ENCODE peak calls at places on chromosome 15, in six cellular contexts. M is transverse colon, L is adrenal gland, E is Caco-2, T is PC-3, G is psoas muscle. C is an unnamed sample. For H3K27me3 and H3K4me1, the result is how much of the 10 kb centered on the place peaks cover.

GRCh38 chr15:52257734-52258062 is 37.9 kb downstream of the MYO5C start:
- DNase-seq in G (no peak), T (no peak), E (no peak), L (no peak), M (no peak), C (no peak)

GRCh38 chr15:85026304-85027032 is 44.8 kb downstream of the PDE8A start:
- DNase-seq in G (no peak), T (no peak), M (no peak), L (peak), E (no peak), C (no peak)

GRCh38 chr15:66897381-66897780 is 168.0 kb upstream of the SMAD3 start:
- DNase-seq in E (no peak), T (no peak), L (peak), G (no peak), M (no peak), C (no peak)

GRCh38 chr15:66840615-66841014 is 138.6 kb downstream of the SMAD6 start:
- DNase-seq in T (no peak), G (no peak), L (no peak), E (no peak), M (no peak), C (no peak)

GRCh38 chr15:64699767-64700388 is 75.5 kb downstream of the RBPMS2 start:
- DNase-seq in G (peak), E (peak), L (no peak), T (no peak), M (no peak), C (no peak)

GRCh38 chr15:58407366-58407765 is 24.4 kb upstream of the LIPC start:
- DNase-seq in L (no peak), M (no peak), G (no peak), E (no peak), T (no peak), C (no peak)

GRCh38 chr15:61880079-61880478 is 180.2 kb downstream of the VPS13C start:
- DNase-seq in M (no peak), E (no peak), G (no peak), T (no peak), L (no peak), C (no peak)

GRCh38 chr15:48016865-48017264 is 103.9 kb upstream of the SLC24A5 start:
- DNase-seq in E (no peak), L (no peak), M (no peak), G (no peak), T (no peak), C (no peak)

GRCh38 chr15:87537295-87537694 is 719.2 kb downstream of the NTRK3 start:
- DNase-seq in G (no peak), M (no peak), E (no peak), T (no peak), L (no peak), C (no peak)

GRCh38 chr15:51917493-51917892 is 54.1 kb downstream of the LEO1 start:
- DNase-seq in E (peak), L (no peak), M (no peak), G (no peak), T (peak), C (no peak)

GRCh38 chr15:33068531-33068990 is 126.0 kb downstream of the FMN1 start:
- DNase-seq in G (peak), M (peak), T (peak), E (no peak), L (no peak), C (no peak)

GRCh38 chr15:23457890-23458289 is 10.8 kb upstream of the GOLGA6L2 start:
- DNase-seq in G (no peak), T (no peak), E (no peak), M (no peak), L (no peak), C (no peak)

GRCh38 chr15:100438570-100438969 is 90.2 kb downstream of the CERS3 start:
- DNase-seq in L (peak), G (peak), T (peak), E (no peak), M (peak), C (no peak)

GRCh38 chr15:99974246-99974645 is 241.0 kb upstream of the LYSMD4 start:
- DNase-seq in M (no peak), L (no peak), T (no peak), E (no peak), G (no peak), C (no peak)

GRCh38 chr15:29613951-29614382 is 208.3 kb downstream of the TJP1 start:
- DNase-seq in E (peak), M (no peak), T (peak), G (no peak), L (no peak), C (no peak)

GRCh38 chr15:63556736-63557135 is 40.5 kb upstream of the FBXL22 start:
- DNase-seq in T (no peak), L (no peak), M (no peak), E (no peak), G (no peak), C (no peak)

GRCh38 chr15:48325400-48325799 is 5.8 kb upstream of the DUT start:
- DNase-seq in M (no peak), T (no peak), L (no peak), G (no peak), E (no peak), C (no peak)

GRCh38 chr15:35727627-35728026 is 181.7 kb upstream of the DPH6 start:
- DNase-seq in M (no peak), G (no peak), T (no peak), E (no peak), L (no peak), C (no peak)

GRCh38 chr15:63043391-63044076 is 987 bp downstream of the TPM1 start:
- DNase-seq in T (no peak), L (no peak), E (no peak), M (no peak), G (peak), C (no peak)

GRCh38 chr15:89363770-89364169 is 29.1 kb upstream of the POLG start:
- DNase-seq in M (no peak), G (no peak), L (no peak), T (no peak), E (no peak), C (no peak)
- H3K27me3 ChIP-seq in M (half or more), G (under half), L (half or more), T (under half), E (under half), C (half or more)

GRCh38 chr15:89090791-89091666 is 2.8 kb downstream of the ABHD2 start:
- DNase-seq in G (peak), M (peak), E (no peak), L (peak), T (peak), C (no peak)

GRCh38 chr15:89089316-89090230 is 1.3 kb downstream of the ABHD2 start:
- DNase-seq in E (no peak), G (no peak), T (no peak), L (no peak), M (no peak), C (no peak)

GRCh38 chr15:89093509-89093908 is 5.3 kb downstream of the ABHD2 start:
- DNase-seq in L (no peak), E (no peak), M (no peak), T (no peak), G (no peak), C (no peak)

GRCh38 chr15:89088605-89089315 is 504 bp downstream of the ABHD2 start:
- DNase-seq in T (no peak), E (no peak), L (peak), M (peak), G (peak), C (no peak)

GRCh38 chr15:89091667-89092220 is 3.5 kb downstream of the ABHD2 start:
- DNase-seq in M (no peak), G (no peak), T (no peak), E (no peak), L (no peak), C (no peak)
- H3K4me3 ChIP-seq in M (no peak), G (peak), T (peak), E (no peak), L (no peak), C (peak)

DNA sequence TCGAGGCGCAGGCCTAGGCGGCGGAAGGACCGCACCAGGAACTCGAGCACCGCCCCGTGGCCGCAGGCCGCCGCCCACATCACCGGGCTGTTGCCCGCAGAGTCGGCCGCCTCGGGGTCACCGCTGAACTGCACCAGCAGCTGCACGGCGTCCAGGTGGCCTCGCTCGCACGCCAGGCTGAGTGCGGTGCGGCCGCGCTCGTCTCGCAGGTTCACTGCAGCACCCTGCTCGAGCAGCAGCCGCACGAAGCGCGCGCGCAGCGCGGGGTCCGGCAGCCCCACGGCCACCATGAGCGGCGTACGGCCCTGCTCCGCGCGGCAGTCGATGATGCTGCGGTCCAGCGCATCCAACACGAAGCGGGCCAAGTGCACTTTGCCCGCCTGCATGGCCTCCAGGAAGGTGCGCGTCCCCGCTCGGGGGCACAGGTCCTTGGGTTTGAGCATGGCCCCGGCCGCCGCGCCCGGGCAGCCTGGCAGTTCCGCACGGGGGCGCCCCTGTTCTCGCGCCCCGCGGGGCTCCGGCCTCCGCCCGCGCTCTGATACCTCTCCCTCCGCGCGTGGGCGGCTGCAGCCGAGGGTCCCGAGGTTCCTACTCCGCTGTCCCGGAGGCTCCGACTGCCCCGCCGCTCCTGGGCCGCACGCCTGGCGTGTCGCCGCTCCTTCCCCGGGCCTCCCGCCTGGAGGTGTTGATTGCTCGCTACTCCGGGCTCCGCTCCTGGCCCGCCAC is 557 bp downstream of the ANKRD63 start:
- DNase-seq in L (no peak), T (peak), M (peak), G (no peak), E (peak), C (peak)
- H3K4me1 ChIP-seq in L (under half), T (under half), M (under half), G (under half), E (under half), C (under half)

GRCh38 chr15:77753939-77754338 is 121.2 kb upstream of the LINGO1 start:
- DNase-seq in G (no peak), E (no peak), T (no peak), L (no peak), M (no peak), C (no peak)
- H3K27me3 ChIP-seq in G (under half), E (under half), T (under half), L (under half), M (under half), C (under half)

DNA sequence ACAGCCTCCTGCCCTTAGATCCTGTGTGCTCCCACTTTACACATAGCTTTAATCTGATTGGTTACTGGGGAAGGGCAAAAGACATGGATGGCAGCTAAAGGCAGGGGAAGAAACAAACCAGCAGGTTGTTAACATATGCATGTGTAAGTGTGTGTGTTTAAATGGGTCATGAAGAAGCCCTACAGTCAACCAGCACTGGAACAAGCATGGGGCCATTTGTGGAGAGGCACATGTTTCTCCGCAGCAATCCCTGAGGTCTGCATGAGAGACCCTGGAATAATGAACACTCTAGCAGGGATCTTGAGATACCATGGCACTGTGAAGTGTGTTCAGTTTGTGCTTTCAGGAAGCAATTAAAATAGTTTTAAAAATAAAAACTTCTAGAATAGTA is 6.0 kb downstream of the KLF13 start:
- DNase-seq in E (no peak), G (no peak), L (no peak), M (no peak), T (no peak), C (no peak)
- H3K4me3 ChIP-seq in E (no peak), G (no peak), L (no peak), M (no peak), T (no peak), C (peak)

GRCh38 chr15:95284487-95284886 is 1046.0 kb upstream of the NR2F2 start:
- DNase-seq in M (no peak), E (no peak), L (no peak), T (no peak), G (no peak), C (no peak)

GRCh38 chr15:95286911-95287769 is 1043.4 kb upstream of the NR2F2 start:
- DNase-seq in L (no peak), G (no peak), E (no peak), T (no peak), M (no peak), C (no peak)

GRCh38 chr15:95286316-95286880 is 1044.1 kb upstream of the NR2F2 start:
- DNase-seq in G (no peak), E (no peak), T (no peak), L (no peak), M (no peak), C (no peak)

GRCh38 chr15:95287774-95288173 is 1042.7 kb upstream of the NR2F2 start:
- DNase-seq in T (no peak), L (no peak), G (no peak), E (no peak), M (peak), C (no peak)

DNA sequence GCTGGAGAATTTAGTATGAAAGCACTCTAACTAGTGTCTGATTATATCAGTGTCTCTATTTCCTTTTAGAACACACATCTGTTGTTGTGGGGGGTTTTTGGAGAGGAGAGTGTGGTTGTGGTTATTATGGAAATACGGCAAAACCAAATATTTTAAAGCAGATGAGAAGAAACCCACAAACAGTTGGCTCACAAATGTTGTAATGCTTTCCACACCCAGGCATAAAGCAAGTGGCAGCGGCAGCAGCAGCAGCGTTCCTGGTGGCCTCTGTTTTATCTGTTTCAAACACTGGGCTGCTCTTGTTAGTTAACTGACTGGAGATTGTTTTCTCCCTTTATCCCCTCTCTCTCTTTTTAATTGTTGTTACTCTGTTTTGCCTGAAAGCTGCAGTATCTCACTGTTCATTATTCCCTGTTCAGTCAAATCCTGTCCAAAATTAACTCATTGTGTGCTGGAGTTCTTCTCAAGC is 1045.5 kb upstream of the NR2F2 start:
- DNase-seq in M (no peak), G (no peak), L (no peak), T (peak), E (no peak), C (no peak)
- H3K4me1 ChIP-seq in M (under half), G (under half), L (under half), T (under half), E (under half), C (under half)

GRCh38 chr15:74767167-74768098 is 14.4 kb upstream of the CSK start:
- DNase-seq in L (no peak), M (no peak), G (no peak), T (no peak), E (no peak), C (no peak)

GRCh38 chr15:74770211-74770892 is 11.5 kb upstream of the CSK start:
- DNase-seq in M (no peak), T (no peak), L (no peak), E (no peak), G (no peak), C (no peak)

GRCh38 chr15:74768771-74769342 is 13.0 kb upstream of the CSK start:
- DNase-seq in L (peak), E (peak), M (peak), G (no peak), T (peak), C (peak)

GRCh38 chr15:74769463-74770025 is 12.3 kb upstream of the CSK start:
- DNase-seq in L (no peak), M (no peak), E (no peak), T (no peak), G (no peak), C (no peak)

GRCh38 chr15:74768099-74768770 is 13.6 kb upstream of the CSK start:
- DNase-seq in T (no peak), G (no peak), E (no peak), M (no peak), L (no peak), C (no peak)
- H3K27me3 ChIP-seq in T (under half), G (under half), E (under half), M (under half), L (under half), C (under half)

GRCh38 chr15:40353697-40354096 is 2.9 kb downstream of the PHGR1 start:
- DNase-seq in E (no peak), T (no peak), M (peak), L (no peak), G (no peak), C (no peak)

GRCh38 chr15:40354408-40355171 is 3.4 kb upstream of the DISP2 start:
- DNase-seq in E (no peak), T (peak), G (no peak), L (no peak), M (peak), C (no peak)

GRCh38 chr15:40355976-40356585 is 1.9 kb upstream of the DISP2 start:
- DNase-seq in G (no peak), E (no peak), T (no peak), M (no peak), L (no peak), C (no peak)

GRCh38 chr15:40349163-40349562 is 1.7 kb upstream of the PHGR1 start:
- DNase-seq in L (no peak), G (no peak), M (peak), E (peak), T (no peak), C (no peak)

DNA sequence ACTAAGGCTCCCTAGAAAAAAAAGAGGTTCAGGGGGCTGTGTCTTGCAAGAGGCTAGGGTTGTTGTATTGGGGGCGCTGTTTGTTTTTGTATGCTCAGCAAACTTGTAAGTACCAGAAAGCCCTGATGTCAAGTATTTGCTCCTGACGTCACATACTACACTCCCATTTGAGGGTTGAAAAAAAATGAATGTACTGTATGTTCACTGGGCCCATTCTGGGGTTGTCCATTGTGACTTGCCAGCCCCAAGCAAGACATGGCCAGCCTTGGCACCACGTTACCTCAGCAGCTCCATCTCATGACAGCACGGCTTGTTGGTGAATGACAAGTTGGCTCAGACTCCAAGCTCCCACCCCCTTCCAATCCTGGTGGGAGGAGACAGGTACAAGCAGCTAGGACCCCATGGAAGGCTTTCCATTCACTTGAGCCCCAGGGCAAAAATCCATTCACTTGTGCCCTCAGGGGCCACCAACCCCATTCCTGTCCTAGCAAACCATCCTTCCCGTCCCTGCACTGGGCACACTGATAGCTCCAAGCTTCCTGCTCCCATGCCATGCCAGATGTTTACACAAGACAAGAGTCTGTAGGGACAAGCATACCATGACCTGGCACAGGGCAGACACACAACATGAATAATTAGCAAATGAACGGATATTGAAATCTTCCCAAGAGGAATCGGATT is 1.5 kb downstream of the PHGR1 start:
- DNase-seq in E (no peak), M (peak), T (no peak), L (no peak), G (no peak), C (no peak)
- H3K4me3 ChIP-seq in E (peak), M (peak), T (no peak), L (no peak), G (no peak), C (no peak)

C was measured in CD8-positive, alpha-beta memory T cell.